ENCODE peak calls at places on chromosomes 11 and 22, in five cellular contexts. One of them, this sample, is unnamed.

GRCh38 chr11:57311109-57311936 is 13.4 kb downstream of the TNKS1BP1 start:
- DNase-seq in K562: peak; percentile 95
- DNase-seq in H1: peak; percentile 83
- DNase-seq in IMR-90: peak; percentile 97
- DNase-seq in HepG2: peak; percentile 84
- DNase-seq in this sample: peak; percentile 98

GRCh38 chr22:29751139-29751538 is 15.7 kb downstream of the ZMAT5 start:
- DNase-seq in K562: no peak
- DNase-seq in H1: no peak
- DNase-seq in IMR-90: peak; percentile 24
- DNase-seq in HepG2: peak; percentile 45
- DNase-seq in this sample: no peak

GRCh38 chr11:72720806-72721205 is 31.4 kb downstream of the ARAP1 start:
- DNase-seq in K562: no peak
- DNase-seq in H1: no peak
- DNase-seq in IMR-90: no peak
- DNase-seq in HepG2: no peak
- DNase-seq in this sample: no peak

GRCh38 chr11:120326845-120327281 is 1.8 kb downstream of the TLCD5 start:
- DNase-seq in K562: no peak
- DNase-seq in H1: no peak
- DNase-seq in IMR-90: peak; percentile 51
- DNase-seq in HepG2: no peak
- DNase-seq in this sample: no peak

GRCh38 chr11:32466279-32466915 is 31.1 kb upstream of the WT1 start:
- DNase-seq in K562: no peak
- DNase-seq in H1: no peak
- DNase-seq in IMR-90: no peak
- DNase-seq in HepG2: no peak
- DNase-seq in this sample: no peak

GRCh38 chr22:41828516-41828915 is 4.4 kb upstream of the SREBF2 start:
- DNase-seq in K562: no peak
- DNase-seq in H1: no peak
- DNase-seq in IMR-90: no peak
- DNase-seq in HepG2: no peak
- DNase-seq in this sample: no peak

GRCh38 chr11:123482225-123482624 is 52.2 kb downstream of the GRAMD1B start:
- DNase-seq in K562: no peak
- DNase-seq in H1: no peak
- DNase-seq in IMR-90: peak; percentile 55
- DNase-seq in HepG2: no peak
- DNase-seq in this sample: no peak

GRCh38 chr11:109783017-109783416 is 310.2 kb upstream of the ZC3H12C start:
- DNase-seq in K562: no peak
- DNase-seq in H1: no peak
- DNase-seq in IMR-90: no peak
- DNase-seq in HepG2: no peak
- DNase-seq in this sample: no peak

GRCh38 chr11:84316866-84317560 is 1030.8 kb upstream of the CCDC90B start:
- DNase-seq in K562: no peak
- DNase-seq in H1: no peak
- DNase-seq in IMR-90: peak; percentile 30
- DNase-seq in HepG2: no peak
- DNase-seq in this sample: no peak

GRCh38 chr11:122578168-122578825 is 77.2 kb upstream of the UBASH3B start:
- DNase-seq in K562: no peak
- DNase-seq in H1: no peak
- DNase-seq in IMR-90: no peak
- DNase-seq in HepG2: peak; percentile 6
- DNase-seq in this sample: peak; percentile 28

GRCh38 chr11:86676533-86677154 is 4.2 kb upstream of the ME3 start:
- DNase-seq in K562: peak; percentile 55
- DNase-seq in H1: no peak
- DNase-seq in IMR-90: no peak
- DNase-seq in HepG2: peak; percentile 18
- DNase-seq in this sample: no peak

GRCh38 chr22:30742291-30743256 is 47.9 kb downstream of the OSBP2 start:
- DNase-seq in K562: no peak
- DNase-seq in H1: no peak
- DNase-seq in IMR-90: peak; percentile 54
- DNase-seq in HepG2: no peak
- DNase-seq in this sample: no peak

GRCh38 chr22:38461414-38462081 is 6.3 kb upstream of the KDELR3 start:
- DNase-seq in K562: peak; percentile 71
- DNase-seq in H1: peak; percentile 69
- DNase-seq in IMR-90: peak; percentile 81
- DNase-seq in HepG2: peak; percentile 71
- DNase-seq in this sample: peak; percentile 47

GRCh38 chr22:47175151-47175760 is 412.8 kb downstream of the TBC1D22A start:
- DNase-seq in K562: no peak
- DNase-seq in H1: no peak
- DNase-seq in IMR-90: peak; percentile 88
- DNase-seq in HepG2: no peak
- DNase-seq in this sample: no peak

GRCh38 chr22:28710112-28710888 is 30.7 kb upstream of the TTC28 start:
- DNase-seq in K562: no peak
- DNase-seq in H1: no peak
- DNase-seq in IMR-90: peak; percentile 93
- DNase-seq in HepG2: peak; percentile 13
- DNase-seq in this sample: no peak

GRCh38 chr22:31958625-31959239 is 14.4 kb downstream of the YWHAH start:
- DNase-seq in K562: no peak
- DNase-seq in H1: no peak
- DNase-seq in IMR-90: no peak
- DNase-seq in HepG2: no peak
- DNase-seq in this sample: no peak

GRCh38 chr11:115564851-115565250 is 60.6 kb upstream of the CADM1 start:
- DNase-seq in K562: no peak
- DNase-seq in H1: no peak
- DNase-seq in IMR-90: no peak
- DNase-seq in HepG2: no peak
- DNase-seq in this sample: no peak

GRCh38 chr11:110524227-110524626 is 94.5 kb downstream of the FDX1 start:
- DNase-seq in K562: peak; percentile 5
- DNase-seq in H1: no peak
- DNase-seq in IMR-90: peak; percentile 99
- DNase-seq in HepG2: no peak
- DNase-seq in this sample: peak; percentile 28

GRCh38 chr11:17013548-17014320 is 480 bp downstream of the PLEKHA7 start:
- DNase-seq in K562: no peak
- DNase-seq in H1: no peak
- DNase-seq in IMR-90: no peak
- DNase-seq in HepG2: peak; percentile 19
- DNase-seq in this sample: peak; percentile 47

GRCh38 chr11:120227228-120227852 is 12.6 kb upstream of the POU2F3 start:
- DNase-seq in K562: no peak
- DNase-seq in H1: no peak
- DNase-seq in IMR-90: no peak
- DNase-seq in HepG2: no peak
- DNase-seq in this sample: no peak

GRCh38 chr22:47495102-47495501 is 732.7 kb downstream of the TBC1D22A start:
- DNase-seq in K562: no peak
- DNase-seq in H1: no peak
- DNase-seq in IMR-90: no peak
- DNase-seq in HepG2: no peak
- DNase-seq in this sample: no peak

GRCh38 chr11:61347916-61348461 is 13.7 kb downstream of the CYB561A3 start:
- DNase-seq in K562: no peak
- DNase-seq in H1: no peak
- DNase-seq in IMR-90: no peak
- DNase-seq in HepG2: no peak
- DNase-seq in this sample: no peak

GRCh38 chr22:28440517-28441366 is 238.9 kb downstream of the TTC28 start:
- DNase-seq in K562: no peak
- DNase-seq in H1: no peak
- DNase-seq in IMR-90: peak; percentile 80
- DNase-seq in HepG2: no peak
- DNase-seq in this sample: no peak

DNA sequence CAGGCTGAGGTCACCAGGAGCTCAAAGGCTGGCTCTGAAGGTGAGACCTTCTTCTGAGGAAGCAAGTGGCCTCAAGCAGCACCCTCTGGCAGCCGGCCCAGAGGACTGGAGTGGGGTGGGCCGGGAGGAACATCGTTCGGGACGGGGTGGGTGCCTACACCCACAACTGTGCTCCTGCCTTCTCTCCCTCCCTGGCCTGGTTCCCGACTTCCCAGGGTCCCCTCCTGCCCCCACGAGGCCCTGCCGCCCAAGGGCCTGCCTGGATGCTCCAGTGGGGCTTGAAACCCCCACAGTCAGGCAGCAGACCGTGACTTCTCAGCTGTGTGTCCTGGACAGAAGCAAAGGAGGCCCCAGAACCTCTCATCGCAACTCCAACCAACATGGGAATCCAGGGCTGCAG is 195.6 kb downstream of the IGLL1 start:
- DNase-seq in K562: no peak
- DNase-seq in H1: no peak
- DNase-seq in IMR-90: no peak
- DNase-seq in HepG2: no peak
- DNase-seq in this sample: no peak
- H3K4me3 ChIP-seq in K562: no peak overlapping the region
- H3K4me3 ChIP-seq in H1: no peak overlapping the region
- H3K4me3 ChIP-seq in IMR-90: no peak overlapping the region
- H3K4me3 ChIP-seq in HepG2: no peak overlapping the region
- H3K4me3 ChIP-seq in this sample: no peak overlapping the region

GRCh38 chr11:133945087-133945974 is 11.4 kb downstream of the IGSF9B start:
- DNase-seq in K562: no peak
- DNase-seq in H1: no peak
- DNase-seq in IMR-90: peak; percentile 14
- DNase-seq in HepG2: no peak
- DNase-seq in this sample: no peak

GRCh38 chr11:133946541-133947297 is 10.0 kb downstream of the IGSF9B start:
- DNase-seq in K562: no peak
- DNase-seq in H1: no peak
- DNase-seq in IMR-90: no peak
- DNase-seq in HepG2: no peak
- DNase-seq in this sample: no peak

GRCh38 chr11:133946018-133946417 is 10.8 kb downstream of the IGSF9B start:
- DNase-seq in K562: no peak
- DNase-seq in H1: no peak
- DNase-seq in IMR-90: no peak
- DNase-seq in HepG2: no peak
- DNase-seq in this sample: no peak

GRCh38 chr11:133948711-133949110 is 8.1 kb downstream of the IGSF9B start:
- DNase-seq in K562: no peak
- DNase-seq in H1: no peak
- DNase-seq in IMR-90: no peak
- DNase-seq in HepG2: no peak
- DNase-seq in this sample: no peak

GRCh38 chr11:133947298-133947905 is 9.4 kb downstream of the IGSF9B start:
- DNase-seq in K562: peak; percentile 33
- DNase-seq in H1: no peak
- DNase-seq in IMR-90: peak; percentile 23
- DNase-seq in HepG2: peak; percentile 20
- DNase-seq in this sample: peak; percentile 44
- TF ChIP-seq MAFK in K562: no peak
- TF ChIP-seq MAFK in H1: no peak
- TF ChIP-seq MAFK in IMR-90: no peak
- TF ChIP-seq MAFK in HepG2: no peak
- TF ChIP-seq MAFK in this sample: no peak

DNA sequence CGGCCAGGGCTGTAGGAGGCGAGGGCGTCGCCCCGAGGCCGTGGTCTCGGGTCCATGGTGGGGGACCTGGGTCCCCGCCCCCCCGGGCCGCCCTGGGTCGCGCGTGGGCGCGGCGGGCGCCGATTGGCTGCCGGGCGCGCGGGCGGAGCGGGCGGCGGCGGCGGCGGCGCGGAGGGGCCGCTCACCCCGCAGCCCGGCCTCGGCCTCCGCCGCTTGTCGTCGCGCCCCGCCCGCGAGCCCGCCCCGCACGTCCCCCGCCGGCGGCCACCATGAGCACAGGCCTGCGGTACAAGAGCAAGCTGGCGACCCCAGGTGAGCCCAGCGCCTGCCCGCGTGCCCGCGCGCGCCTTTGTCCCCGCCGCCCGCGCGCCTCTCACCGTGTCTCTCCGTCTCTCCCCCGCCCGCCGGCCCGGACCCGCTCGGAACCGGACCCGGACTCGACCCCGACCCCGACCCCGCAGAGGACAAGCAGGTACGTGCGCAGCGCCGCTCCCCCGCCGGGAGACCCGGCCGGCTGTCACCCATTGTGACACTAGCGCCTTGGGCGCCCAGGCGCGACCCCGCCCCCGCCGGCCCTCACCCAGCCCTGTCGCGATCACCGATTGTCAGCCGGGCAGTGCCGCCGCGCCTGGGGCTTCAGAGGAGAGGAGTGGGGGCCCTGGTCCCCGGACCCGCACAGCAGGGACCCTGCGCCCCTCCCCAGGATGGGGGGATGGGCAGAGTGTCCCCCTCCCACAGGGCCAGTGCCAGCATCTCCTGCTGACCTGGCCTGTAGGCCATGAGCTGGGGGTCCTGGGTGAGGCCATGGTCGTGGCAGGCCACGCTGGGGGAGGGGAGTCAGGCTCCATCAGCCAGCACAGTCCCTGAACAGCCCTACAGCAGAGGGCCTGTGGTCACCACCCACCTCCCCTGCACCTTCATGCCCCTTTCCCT is at the start of gene SEPTIN5:
- DNase-seq in K562: peak; percentile 99
- DNase-seq in H1: no peak
- DNase-seq in IMR-90: no peak
- DNase-seq in HepG2: no peak
- DNase-seq in this sample: no peak
- H3K4me3 ChIP-seq in K562: peak within 1 kb of the TSS; percentile 50
- H3K4me3 ChIP-seq in H1: peak within 1 kb of the TSS; percentile 36
- H3K4me3 ChIP-seq in IMR-90: peak within 1 kb of the TSS; percentile 85
- H3K4me3 ChIP-seq in HepG2: peak within 1 kb of the TSS; percentile 62
- H3K4me3 ChIP-seq in this sample: peak within 1 kb of the TSS; percentile 63

GRCh38 chr11:119101759-119102423 is at the start of gene DPAGT1:
- DNase-seq in K562: peak; percentile 62
- DNase-seq in H1: peak; percentile 92
- DNase-seq in IMR-90: peak; percentile 97
- DNase-seq in HepG2: peak; percentile 94
- DNase-seq in this sample: peak; percentile 98

GRCh38 chr11:119100246-119100959 is 1.2 kb downstream of the DPAGT1 start:
- DNase-seq in K562: no peak
- DNase-seq in H1: no peak
- DNase-seq in IMR-90: peak; percentile 54
- DNase-seq in HepG2: peak; percentile 62
- DNase-seq in this sample: peak; percentile 50

GRCh38 chr11:119099707-119100106 is 1.9 kb downstream of the DPAGT1 start:
- DNase-seq in K562: no peak
- DNase-seq in H1: no peak
- DNase-seq in IMR-90: no peak
- DNase-seq in HepG2: no peak
- DNase-seq in this sample: no peak

GRCh38 chr11:119100960-119101349 is 698 bp downstream of the DPAGT1 start:
- DNase-seq in K562: no peak
- DNase-seq in H1: no peak
- DNase-seq in IMR-90: no peak
- DNase-seq in HepG2: no peak
- DNase-seq in this sample: no peak

DNA sequence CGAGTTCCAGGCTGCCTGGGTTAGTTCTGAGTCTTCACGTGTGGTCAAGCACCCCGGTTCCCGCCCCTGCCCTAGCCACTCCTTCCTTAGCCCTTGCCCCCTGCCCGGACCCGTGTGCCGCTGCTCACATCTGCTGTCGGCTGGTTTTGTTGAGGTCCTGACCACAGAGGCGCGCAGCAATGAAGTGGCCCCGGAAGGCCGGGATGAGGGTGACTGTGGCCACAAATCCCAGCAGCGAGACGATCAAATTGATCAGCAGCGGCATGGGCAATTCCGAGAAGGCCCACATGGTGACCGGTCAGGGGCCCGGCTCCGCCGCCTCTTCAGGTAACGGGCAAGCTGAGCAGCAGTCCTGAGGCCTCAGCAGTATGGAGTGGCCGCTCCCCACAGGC is 290 bp downstream of the DPAGT1 start:
- DNase-seq in K562: peak; percentile 55
- DNase-seq in H1: no peak
- DNase-seq in IMR-90: no peak
- DNase-seq in HepG2: peak; percentile 38
- DNase-seq in this sample: peak; percentile 39
- TF ChIP-seq MAFK in K562: no peak
- TF ChIP-seq MAFK in H1: no peak
- TF ChIP-seq MAFK in IMR-90: no peak
- TF ChIP-seq MAFK in HepG2: no peak
- TF ChIP-seq MAFK in this sample: no peak

This sample was measured in A549.